ENCODE peak calls at places on chromosomes 4 and X, in six cellular contexts. One of them, this sample, is unnamed.

GRCh38 chr4:145815027-145815612 is 123.5 kb downstream of the ZNF827 start:
- DNase-seq in lower lobe of right lung: no peak
- DNase-seq in GM23248: no peak
- DNase-seq in upper lobe of right lung: no peak
- DNase-seq in pancreas: no peak
- DNase-seq in neuronal stem cell: no peak
- DNase-seq in this sample: no peak

GRCh38 chr4:80240976-80241375 is 25.5 kb upstream of the FGF5 start:
- DNase-seq in GM23248: peak; percentile 38
- DNase-seq in pancreas: no peak
- DNase-seq in lower lobe of right lung: no peak
- DNase-seq in upper lobe of right lung: no peak
- DNase-seq in neuronal stem cell: no peak
- DNase-seq in this sample: no peak

GRCh38 chrX:54089191-54089590 is 44.9 kb upstream of the PHF8 start:
- DNase-seq in upper lobe of right lung: no peak
- DNase-seq in GM23248: no peak
- DNase-seq in neuronal stem cell: no peak
- DNase-seq in lower lobe of right lung: no peak
- DNase-seq in pancreas: no peak
- DNase-seq in this sample: no peak

GRCh38 chr4:38170800-38171199 is 210.6 kb downstream of the PTTG2 start:
- DNase-seq in pancreas: no peak
- DNase-seq in lower lobe of right lung: no peak
- DNase-seq in neuronal stem cell: no peak
- DNase-seq in upper lobe of right lung: no peak
- DNase-seq in GM23248: peak; percentile 8
- DNase-seq in this sample: no peak

GRCh38 chr4:10684631-10685030 is at the start of gene CLNK:
- DNase-seq in GM23248: no peak
- DNase-seq in neuronal stem cell: no peak
- DNase-seq in upper lobe of right lung: no peak
- DNase-seq in lower lobe of right lung: no peak
- DNase-seq in pancreas: no peak
- DNase-seq in this sample: no peak

GRCh38 chrX:11341274-11342256 is 48.4 kb downstream of the AMELX start:
- DNase-seq in pancreas: no peak
- DNase-seq in upper lobe of right lung: peak; percentile 72
- DNase-seq in neuronal stem cell: no peak
- DNase-seq in lower lobe of right lung: peak; percentile 63
- DNase-seq in GM23248: peak; percentile 89
- DNase-seq in this sample: peak; percentile 81

GRCh38 chrX:19705196-19705769 is 182.1 kb downstream of the SH3KBP1 start:
- DNase-seq in lower lobe of right lung: no peak
- DNase-seq in upper lobe of right lung: no peak
- DNase-seq in GM23248: peak; percentile 74
- DNase-seq in pancreas: no peak
- DNase-seq in neuronal stem cell: no peak
- DNase-seq in this sample: no peak

GRCh38 chrX:132614297-132614696 is 125.5 kb upstream of the MBNL3 start:
- DNase-seq in lower lobe of right lung: no peak
- DNase-seq in neuronal stem cell: no peak
- DNase-seq in upper lobe of right lung: no peak
- DNase-seq in pancreas: no peak
- DNase-seq in GM23248: peak; percentile 16
- DNase-seq in this sample: no peak

GRCh38 chr4:27702710-27703431 is 842.2 kb downstream of the STIM2 start:
- DNase-seq in GM23248: peak; percentile 3
- DNase-seq in neuronal stem cell: no peak
- DNase-seq in lower lobe of right lung: no peak
- DNase-seq in pancreas: no peak
- DNase-seq in upper lobe of right lung: no peak
- DNase-seq in this sample: no peak

GRCh38 chr4:2462992-2463762 is 5.7 kb upstream of the RNF4 start:
- DNase-seq in pancreas: no peak
- DNase-seq in GM23248: peak; percentile 23
- DNase-seq in upper lobe of right lung: no peak
- DNase-seq in neuronal stem cell: no peak
- DNase-seq in lower lobe of right lung: no peak
- DNase-seq in this sample: no peak

GRCh38 chrX:136028383-136028984 is 43.2 kb downstream of the SLC9A6 start:
- DNase-seq in GM23248: peak; percentile 65
- DNase-seq in pancreas: no peak
- DNase-seq in upper lobe of right lung: no peak
- DNase-seq in neuronal stem cell: peak; percentile 18
- DNase-seq in lower lobe of right lung: no peak
- DNase-seq in this sample: no peak

GRCh38 chrX:42746606-42747005 is 31.4 kb downstream of the PPP1R2C start:
- DNase-seq in pancreas: no peak
- DNase-seq in upper lobe of right lung: no peak
- DNase-seq in lower lobe of right lung: no peak
- DNase-seq in GM23248: peak; percentile 23
- DNase-seq in neuronal stem cell: no peak
- DNase-seq in this sample: no peak

GRCh38 chr4:81747242-81747930 is 275.7 kb upstream of the RASGEF1B start:
- DNase-seq in lower lobe of right lung: no peak
- DNase-seq in neuronal stem cell: no peak
- DNase-seq in upper lobe of right lung: no peak
- DNase-seq in pancreas: no peak
- DNase-seq in GM23248: no peak
- DNase-seq in this sample: no peak

GRCh38 chr4:67934628-67935027 is 28.7 kb downstream of the TMPRSS11A start:
- DNase-seq in lower lobe of right lung: no peak
- DNase-seq in upper lobe of right lung: no peak
- DNase-seq in neuronal stem cell: no peak
- DNase-seq in GM23248: no peak
- DNase-seq in pancreas: no peak
- DNase-seq in this sample: no peak

GRCh38 chr4:172480471-172480870 is 667.3 kb downstream of the GALNTL6 start:
- DNase-seq in lower lobe of right lung: no peak
- DNase-seq in upper lobe of right lung: no peak
- DNase-seq in GM23248: no peak
- DNase-seq in neuronal stem cell: no peak
- DNase-seq in pancreas: no peak
- DNase-seq in this sample: no peak

GRCh38 chr4:7803992-7804758 is 135.5 kb downstream of the AFAP1 start:
- DNase-seq in upper lobe of right lung: peak; percentile 90
- DNase-seq in neuronal stem cell: peak; percentile 75
- DNase-seq in GM23248: peak; percentile 84
- DNase-seq in lower lobe of right lung: peak; percentile 88
- DNase-seq in pancreas: peak; percentile 96
- DNase-seq in this sample: peak; percentile 88

GRCh38 chr4:146099585-146099984 is 75.9 kb upstream of the LSM6 start:
- DNase-seq in upper lobe of right lung: no peak
- DNase-seq in GM23248: no peak
- DNase-seq in lower lobe of right lung: no peak
- DNase-seq in pancreas: no peak
- DNase-seq in neuronal stem cell: no peak
- DNase-seq in this sample: no peak

GRCh38 chr4:183335369-183335940 is 13.2 kb upstream of the CLDN24 start:
- DNase-seq in neuronal stem cell: no peak
- DNase-seq in lower lobe of right lung: no peak
- DNase-seq in GM23248: peak; percentile 94
- DNase-seq in pancreas: no peak
- DNase-seq in upper lobe of right lung: peak; percentile 30
- DNase-seq in this sample: no peak

GRCh38 chrX:65601530-65602281 is 65.7 kb upstream of the MSN start:
- DNase-seq in pancreas: peak; percentile 71
- DNase-seq in lower lobe of right lung: peak; percentile 82
- DNase-seq in GM23248: peak; percentile 86
- DNase-seq in upper lobe of right lung: peak; percentile 86
- DNase-seq in neuronal stem cell: no peak
- DNase-seq in this sample: peak; percentile 95

GRCh38 chrX:24890677-24891076 is 125.1 kb downstream of the ARX start:
- DNase-seq in neuronal stem cell: no peak
- DNase-seq in pancreas: no peak
- DNase-seq in lower lobe of right lung: no peak
- DNase-seq in upper lobe of right lung: no peak
- DNase-seq in GM23248: no peak
- DNase-seq in this sample: no peak

GRCh38 chr4:145755802-145756201 is 75.9 kb downstream of the C4orf51 start:
- DNase-seq in GM23248: peak; percentile 8
- DNase-seq in pancreas: no peak
- DNase-seq in upper lobe of right lung: no peak
- DNase-seq in lower lobe of right lung: no peak
- DNase-seq in neuronal stem cell: no peak
- DNase-seq in this sample: no peak

GRCh38 chr4:177251237-177251636 is 58.4 kb upstream of the NEIL3 start:
- DNase-seq in lower lobe of right lung: no peak
- DNase-seq in neuronal stem cell: no peak
- DNase-seq in pancreas: no peak
- DNase-seq in upper lobe of right lung: no peak
- DNase-seq in GM23248: no peak
- DNase-seq in this sample: no peak

GRCh38 chrX:50707376-50707775 is 106.6 kb downstream of the SHROOM4 start:
- DNase-seq in upper lobe of right lung: no peak
- DNase-seq in lower lobe of right lung: no peak
- DNase-seq in GM23248: no peak
- DNase-seq in neuronal stem cell: no peak
- DNase-seq in pancreas: no peak
- DNase-seq in this sample: no peak

GRCh38 chr4:84277923-84278322 is 221.2 kb downstream of the NKX6-1 start:
- DNase-seq in GM23248: no peak
- DNase-seq in pancreas: no peak
- DNase-seq in lower lobe of right lung: no peak
- DNase-seq in upper lobe of right lung: no peak
- DNase-seq in neuronal stem cell: no peak
- DNase-seq in this sample: no peak

GRCh38 chrX:140439455-140439854 is 65.4 kb downstream of the SOX3 start:
- DNase-seq in neuronal stem cell: peak; percentile 76
- DNase-seq in upper lobe of right lung: peak; percentile 68
- DNase-seq in lower lobe of right lung: peak; percentile 49
- DNase-seq in GM23248: peak; percentile 21
- DNase-seq in pancreas: peak; percentile 73
- DNase-seq in this sample: no peak

GRCh38 chr4:71186566-71187398 is 152.0 kb upstream of the SLC4A4 start:
- DNase-seq in pancreas: peak; percentile 87
- DNase-seq in neuronal stem cell: peak; percentile 51
- DNase-seq in upper lobe of right lung: peak; percentile 84
- DNase-seq in lower lobe of right lung: peak; percentile 72
- DNase-seq in GM23248: peak; percentile 85
- DNase-seq in this sample: peak; percentile 58

GRCh38 chr4:8599657-8600056 is 7.1 kb downstream of the CPZ start:
- DNase-seq in lower lobe of right lung: no peak
- DNase-seq in upper lobe of right lung: no peak
- DNase-seq in pancreas: no peak
- DNase-seq in neuronal stem cell: no peak
- DNase-seq in GM23248: peak; percentile 95
- DNase-seq in this sample: no peak

GRCh38 chrX:9393571-9393970 is 71.3 kb upstream of the TBL1X start:
- DNase-seq in pancreas: no peak
- DNase-seq in lower lobe of right lung: no peak
- DNase-seq in neuronal stem cell: no peak
- DNase-seq in upper lobe of right lung: no peak
- DNase-seq in GM23248: no peak
- DNase-seq in this sample: no peak

GRCh38 chr4:101706535-101707057 is 83.9 kb upstream of the BANK1 start:
- DNase-seq in lower lobe of right lung: no peak
- DNase-seq in neuronal stem cell: no peak
- DNase-seq in pancreas: no peak
- DNase-seq in upper lobe of right lung: no peak
- DNase-seq in GM23248: no peak
- DNase-seq in this sample: no peak

DNA sequence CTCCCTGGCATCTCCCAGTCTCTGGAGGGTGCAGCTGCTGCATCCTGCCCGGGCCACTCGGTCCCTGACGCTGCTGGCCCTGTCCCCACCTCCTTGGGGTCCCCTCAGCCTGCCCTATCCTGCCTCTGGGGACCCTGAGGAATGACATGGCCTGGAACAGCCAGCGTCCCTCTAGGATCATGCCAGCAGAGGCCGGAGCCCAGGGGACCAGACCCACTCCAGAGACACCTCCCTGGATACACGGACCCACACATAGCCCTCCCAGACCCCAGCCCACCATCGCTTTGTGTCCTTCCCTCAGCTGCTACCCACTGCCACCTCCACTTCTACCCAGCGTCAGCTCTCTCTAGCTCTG is 35.5 kb downstream of the CPLX1 start:
- DNase-seq in pancreas: no peak
- DNase-seq in GM23248: no peak
- DNase-seq in upper lobe of right lung: no peak
- DNase-seq in neuronal stem cell: no peak
- DNase-seq in lower lobe of right lung: peak; percentile 30
- DNase-seq in this sample: peak; percentile 32
- H3K4me1 ChIP-seq in pancreas: peaks cover 7% of the 10 kb centered on the region
- H3K4me1 ChIP-seq in GM23248: no peaks in the 10 kb centered on the region
- H3K4me1 ChIP-seq in upper lobe of right lung: peaks cover 21% of the 10 kb centered on the region
- H3K4me1 ChIP-seq in neuronal stem cell: peaks cover 7% of the 10 kb centered on the region
- H3K4me1 ChIP-seq in lower lobe of right lung: peaks cover 38% of the 10 kb centered on the region
- H3K4me1 ChIP-seq in this sample: no peaks in the 10 kb centered on the region

DNA sequence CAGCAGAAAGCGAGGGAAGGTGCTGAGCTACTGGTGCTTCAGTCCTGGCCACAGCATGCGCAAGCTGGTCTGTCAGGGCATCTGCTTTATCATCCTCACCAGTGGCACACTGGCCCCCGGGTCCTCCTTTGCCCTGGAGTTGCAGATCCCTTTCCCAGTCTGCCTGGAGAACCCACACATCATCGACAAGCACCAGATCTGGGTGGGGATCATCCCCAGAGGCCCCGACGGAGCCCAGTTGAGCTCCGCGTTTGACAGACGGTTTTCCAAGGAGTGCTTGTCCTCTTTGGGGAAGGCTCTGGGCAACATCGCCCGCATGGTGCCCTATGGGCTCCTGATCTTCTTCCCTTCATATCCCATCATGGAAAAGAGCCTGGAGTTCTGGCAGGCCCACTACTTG is 60.3 kb downstream of the ALPK1 start:
- DNase-seq in pancreas: no peak
- DNase-seq in upper lobe of right lung: no peak
- DNase-seq in GM23248: no peak
- DNase-seq in neuronal stem cell: no peak
- DNase-seq in lower lobe of right lung: no peak
- DNase-seq in this sample: peak; percentile 61
- H3K9me3 ChIP-seq in pancreas: no peaks in the 10 kb centered on the region
- H3K9me3 ChIP-seq in upper lobe of right lung: no peaks in the 10 kb centered on the region
- H3K9me3 ChIP-seq in GM23248: no peaks in the 10 kb centered on the region
- H3K9me3 ChIP-seq in neuronal stem cell: peaks cover 4% of the 10 kb centered on the region
- H3K9me3 ChIP-seq in lower lobe of right lung: no peaks in the 10 kb centered on the region
- H3K9me3 ChIP-seq in this sample: peaks cover 6% of the 10 kb centered on the region

GRCh38 chr4:105022811-105023667 is 123.6 kb upstream of the TET2 start:
- DNase-seq in GM23248: no peak
- DNase-seq in neuronal stem cell: no peak
- DNase-seq in upper lobe of right lung: peak; percentile 71
- DNase-seq in pancreas: no peak
- DNase-seq in lower lobe of right lung: peak; percentile 62
- DNase-seq in this sample: no peak
- H3K27ac ChIP-seq in GM23248: no peak overlapping the region
- H3K27ac ChIP-seq in neuronal stem cell: no peak overlapping the region
- H3K27ac ChIP-seq in upper lobe of right lung: no peak overlapping the region
- H3K27ac ChIP-seq in pancreas: no peak overlapping the region
- H3K27ac ChIP-seq in lower lobe of right lung: no peak overlapping the region
- H3K27ac ChIP-seq in this sample: no peak overlapping the region

DNA sequence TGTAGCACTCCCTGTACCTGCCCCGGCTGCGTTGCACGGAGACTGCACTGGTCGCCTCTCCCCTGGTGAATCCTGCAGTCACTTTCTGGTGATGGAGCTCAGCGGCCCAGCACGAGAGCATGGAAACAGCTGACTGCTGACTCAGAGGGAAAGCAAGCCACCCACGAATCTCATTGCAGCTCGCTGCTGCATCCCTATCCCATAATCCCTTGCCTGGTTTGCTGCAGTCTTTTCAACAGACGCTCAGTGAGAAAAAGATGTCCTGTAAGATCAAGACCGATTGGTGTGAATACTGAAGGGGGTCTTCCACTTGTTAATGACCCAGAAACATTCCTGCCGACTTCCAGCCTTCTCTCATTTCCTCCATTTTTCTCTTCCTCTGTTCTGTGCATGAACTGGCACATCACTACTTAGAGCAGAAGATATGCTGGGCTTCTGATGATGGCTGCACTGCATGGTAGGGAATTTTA is 52.9 kb downstream of the TRIM2 start:
- DNase-seq in GM23248: peak; percentile 85
- DNase-seq in pancreas: no peak
- DNase-seq in lower lobe of right lung: no peak
- DNase-seq in upper lobe of right lung: no peak
- DNase-seq in neuronal stem cell: peak; percentile 69
- DNase-seq in this sample: no peak
- H3K4me1 ChIP-seq in GM23248: peaks cover 43% of the 10 kb centered on the region
- H3K4me1 ChIP-seq in pancreas: no peaks in the 10 kb centered on the region
- H3K4me1 ChIP-seq in lower lobe of right lung: no peaks in the 10 kb centered on the region
- H3K4me1 ChIP-seq in upper lobe of right lung: no peaks in the 10 kb centered on the region
- H3K4me1 ChIP-seq in neuronal stem cell: peaks cover 6% of the 10 kb centered on the region
- H3K4me1 ChIP-seq in this sample: peaks cover 1% of the 10 kb centered on the region